ENCODE peak calls at places on chromosomes 3 and 15, in five cellular contexts. U is A549, Z is stomach, G is body of pancreas, Y is uterus. S is an unnamed sample.
A peak's percentile ranks its signal among the peaks of the same experiment; 100 is the strongest.

GRCh38 chr3:37668431-37668830 is 193.2 kb upstream of the CTDSPL start:
- DNase-seq in Z (no peak), U (no peak), Y (peak; percentile 44), G (peak; percentile 25), S (no peak)

GRCh38 chr3:190514163-190515153 is 573 bp downstream of the IL1RAP start:
- DNase-seq in Z (peak; percentile 57), Y (peak; percentile 41), U (peak; percentile 36), G (peak; percentile 50), S (peak; percentile 33)

GRCh38 chr15:69903476-69904295 is 194.0 kb downstream of the TLE3 start:
- DNase-seq in Y (no peak), G (no peak), Z (no peak), U (no peak), S (no peak)

GRCh38 chr3:32045091-32045964 is 61.1 kb upstream of the GPD1L start:
- DNase-seq in U (peak; percentile 77), Z (peak; percentile 81), Y (peak; percentile 42), G (peak; percentile 91), S (peak; percentile 46)

GRCh38 chr3:7190094-7190493 is 329.2 kb downstream of the GRM7 start:
- DNase-seq in G (no peak), Z (no peak), Y (no peak), U (no peak), S (no peak)

GRCh38 chr3:130901463-130902204 is 7.8 kb downstream of the ATP2C1 start:
- DNase-seq in U (peak; percentile 5), G (no peak), Z (no peak), Y (no peak), S (no peak)

GRCh38 chr3:43736558-43736995 is 45.8 kb downstream of the ABHD5 start:
- DNase-seq in G (no peak), Z (no peak), U (peak; percentile 11), Y (no peak), S (peak; percentile 37)

GRCh38 chr15:72140088-72140487 is 21.9 kb downstream of the SENP8 start:
- DNase-seq in U (no peak), G (no peak), Y (no peak), Z (no peak), S (no peak)

GRCh38 chr3:160815280-160815679 is 59.2 kb downstream of the PPM1L start:
- DNase-seq in G (no peak), Z (no peak), Y (no peak), U (no peak), S (no peak)

GRCh38 chr15:59553879-59554735 is 57.5 kb upstream of the GCNT3 start:
- DNase-seq in Z (no peak), G (no peak), U (peak; percentile 94), Y (no peak), S (no peak)

DNA sequence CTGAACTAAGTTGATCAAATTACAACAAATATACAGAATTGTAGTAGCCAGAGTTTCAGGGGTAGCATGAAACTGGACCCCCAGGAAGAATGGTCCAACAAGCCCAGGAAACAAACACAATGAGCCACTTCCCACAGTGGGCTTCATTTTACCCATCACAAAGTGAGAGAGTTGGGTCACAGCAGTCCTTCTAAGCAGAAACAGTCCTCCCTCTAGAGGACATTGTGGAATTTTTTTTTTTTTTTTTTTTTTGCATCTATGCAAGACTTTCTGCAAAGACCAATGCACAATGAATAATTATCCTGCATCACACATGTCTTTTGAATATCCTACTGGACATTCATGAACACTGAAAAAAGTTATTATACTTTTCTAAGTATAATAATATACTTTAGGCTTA is 73.8 kb upstream of the ATP13A5 start:
- DNase-seq in Y (no peak), G (no peak), U (no peak), Z (no peak), S (no peak)
- TF ChIP-seq CTCF in Y (no peak), G (no peak), U (no peak), Z (no peak), S (no peak)

GRCh38 chr3:124938896-124939295 is 4.3 kb upstream of the MUC13 start:
- DNase-seq in Z (no peak), G (no peak), U (no peak), Y (no peak), S (no peak)

GRCh38 chr3:124935794-124936542 is 1.4 kb upstream of the MUC13 start:
- DNase-seq in Y (no peak), U (no peak), G (no peak), Z (no peak), S (no peak)

GRCh38 chr3:124937049-124937448 is 2.5 kb upstream of the MUC13 start:
- DNase-seq in G (no peak), U (no peak), Z (no peak), Y (no peak), S (no peak)

GRCh38 chr3:124935264-124935663 is 713 bp upstream of the MUC13 start:
- DNase-seq in U (no peak), G (no peak), Z (no peak), Y (no peak), S (no peak)

GRCh38 chr3:124934577-124934976 is at the start of gene MUC13:
- DNase-seq in Y (no peak), U (peak; percentile 14), Z (no peak), G (no peak), S (no peak)
- TF ChIP-seq POLR2A in Y (no peak), U (no peak), Z (no peak), G (no peak), S (peak; percentile 96)

DNA sequence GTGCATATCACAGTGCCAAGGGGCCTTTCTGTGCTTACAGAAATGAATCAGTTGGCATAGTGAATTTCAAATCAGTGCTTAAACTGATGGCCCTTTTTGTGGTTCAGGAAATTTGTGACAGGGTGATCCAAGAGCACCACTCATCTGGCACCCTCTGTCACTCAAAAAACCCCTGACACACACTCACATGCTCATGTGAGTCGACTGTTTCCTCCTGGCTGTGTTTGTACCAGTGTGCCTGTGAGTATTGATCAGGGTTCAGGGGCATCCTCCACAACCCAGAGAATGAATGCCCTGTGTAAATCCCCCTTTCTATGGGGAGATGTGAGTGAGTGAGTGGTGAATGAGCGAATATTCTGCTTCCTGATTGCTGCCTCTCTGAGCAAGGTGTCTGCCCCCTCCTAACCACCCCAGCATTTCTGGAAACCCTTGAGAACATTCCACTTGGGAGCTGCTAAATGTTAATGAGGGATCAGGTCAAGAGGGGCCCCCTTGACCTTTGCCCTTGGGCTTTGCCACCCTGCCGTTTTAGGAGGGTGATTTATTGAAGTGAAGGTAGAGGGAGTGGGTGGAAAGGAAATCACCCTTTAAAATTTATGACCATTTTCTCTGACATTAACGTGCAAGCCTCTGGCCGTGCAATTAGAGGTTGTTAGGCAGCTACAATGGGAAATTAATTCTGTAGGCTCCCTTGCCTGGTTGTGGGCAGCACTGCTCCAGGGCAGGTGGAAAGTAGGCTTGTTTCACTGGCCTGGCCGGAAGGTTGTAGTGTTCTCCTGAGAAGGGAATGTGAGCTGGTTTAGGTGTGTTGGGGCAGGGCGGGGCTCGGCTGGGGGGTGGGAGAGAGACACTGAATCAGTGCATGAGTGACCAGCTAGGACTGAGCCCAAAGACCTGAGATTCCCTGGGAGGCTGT is 87.2 kb downstream of the SLCO3A1 start:
- DNase-seq in U (no peak), G (no peak), Y (no peak), Z (no peak), S (no peak)
- H3K27ac ChIP-seq in U (no peak overlapping the region), G (peak overlapping the region; percentile 32), Y (no peak overlapping the region), Z (no peak overlapping the region), S (peak overlapping the region; percentile 86)

DNA sequence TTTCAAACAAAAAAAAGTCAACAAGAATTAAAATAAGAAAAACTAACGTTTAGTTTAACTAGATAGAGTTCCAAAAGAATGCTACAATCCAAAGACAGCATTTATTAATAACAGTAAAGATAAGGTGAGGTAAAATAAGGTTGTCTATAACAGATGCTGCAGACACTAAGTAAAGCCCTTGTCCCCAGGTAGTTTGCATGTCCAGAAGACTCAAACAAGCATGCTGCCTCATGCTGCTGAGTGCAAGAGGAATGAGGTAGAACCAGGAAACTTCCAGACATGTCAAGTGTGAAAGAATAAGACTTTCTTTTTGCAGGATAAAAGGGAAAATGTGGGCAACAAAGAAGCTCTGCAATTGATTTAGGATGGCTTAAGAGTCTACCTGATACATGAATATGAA is 439.2 kb downstream of the PLOD2 start:
- DNase-seq in Y (no peak), Z (no peak), G (no peak), U (no peak), S (no peak)
- TF ChIP-seq CTCF in Y (no peak), Z (no peak), G (no peak), U (no peak), S (no peak)

GRCh38 chr15:68199340-68199739 is 5.8 kb downstream of the CALML4 start:
- DNase-seq in G (no peak), Z (no peak), U (no peak), Y (no peak), S (no peak)
- TF ChIP-seq POLR2A in G (no peak), Z (no peak), U (no peak), Y (no peak), S (no peak)

GRCh38 chr15:32905481-32905880 is 187.7 kb downstream of the GREM1 start:
- DNase-seq in G (no peak), Z (no peak), U (no peak), Y (no peak), S (no peak)

GRCh38 chr15:32908921-32909320 is 191.1 kb downstream of the GREM1 start:
- DNase-seq in U (no peak), G (no peak), Z (no peak), Y (no peak), S (no peak)

GRCh38 chr15:32910839-32911238 is 193.0 kb downstream of the GREM1 start:
- DNase-seq in Y (no peak), U (no peak), Z (no peak), G (no peak), S (no peak)

GRCh38 chr15:32909431-32909830 is 191.6 kb downstream of the GREM1 start:
- DNase-seq in U (no peak), Z (no peak), Y (no peak), G (no peak), S (no peak)

GRCh38 chr15:32908135-32908801 is 190.5 kb downstream of the GREM1 start:
- DNase-seq in G (no peak), Y (no peak), U (no peak), Z (no peak), S (peak; percentile 15)
- H3K27ac ChIP-seq in G (no peak overlapping the region), Y (no peak overlapping the region), U (no peak overlapping the region), Z (peak overlapping the region; percentile 66), S (no peak overlapping the region)

GRCh38 chr3:109532257-109533216 is 195.2 kb upstream of the DPPA4 start:
- DNase-seq in Y (no peak), Z (peak; percentile 33), U (peak; percentile 81), G (peak; percentile 65), S (peak; percentile 39)
- TF ChIP-seq CTCF in Y (no peak), Z (peak; percentile 12), U (peak; percentile 64), G (peak; percentile 26), S (peak; percentile 35)

GRCh38 chr15:47937834-47938233 is 183.0 kb upstream of the SLC24A5 start:
- DNase-seq in Z (no peak), G (no peak), U (no peak), Y (no peak), S (no peak)
- TF ChIP-seq POLR2A in Z (no peak), G (no peak), U (no peak), Y (no peak), S (no peak)

S was measured in transverse colon.